ENCODE peak calls at places on chromosomes 5 and 9, in eight cellular contexts. One of them, this sample, is unnamed.

GRCh38 chr5:150263801-150264621 is 25.6 kb downstream of the CAMK2A start:
- DNase-seq in prostate gland: peak; percentile 71
- DNase-seq in thoracic aorta: no peak
- DNase-seq in PC-9: peak; percentile 87
- DNase-seq in thyroid gland: peak; percentile 18
- DNase-seq in foreskin keratinocyte: peak; percentile 97
- DNase-seq in HCT116: peak; percentile 70
- DNase-seq in right atrium auricular region: no peak
- DNase-seq in this sample: peak; percentile 69

GRCh38 chr5:58122157-58122556 is 337.7 kb downstream of the PLK2 start:
- DNase-seq in HCT116: no peak
- DNase-seq in thoracic aorta: no peak
- DNase-seq in right atrium auricular region: no peak
- DNase-seq in PC-9: no peak
- DNase-seq in thyroid gland: no peak
- DNase-seq in prostate gland: no peak
- DNase-seq in foreskin keratinocyte: no peak
- DNase-seq in this sample: no peak

GRCh38 chr9:93210324-93210973 is 26.5 kb downstream of the WNK2 start:
- DNase-seq in thoracic aorta: no peak
- DNase-seq in foreskin keratinocyte: no peak
- DNase-seq in right atrium auricular region: no peak
- DNase-seq in HCT116: no peak
- DNase-seq in prostate gland: no peak
- DNase-seq in PC-9: no peak
- DNase-seq in thyroid gland: no peak
- DNase-seq in this sample: peak; percentile 13

GRCh38 chr9:134525070-134525815 is 116.4 kb upstream of the COL5A1 start:
- DNase-seq in prostate gland: no peak
- DNase-seq in PC-9: no peak
- DNase-seq in right atrium auricular region: no peak
- DNase-seq in HCT116: no peak
- DNase-seq in thyroid gland: no peak
- DNase-seq in foreskin keratinocyte: no peak
- DNase-seq in thoracic aorta: no peak
- DNase-seq in this sample: no peak

GRCh38 chr5:33313150-33313549 is 127.6 kb upstream of the TARS1 start:
- DNase-seq in PC-9: peak; percentile 73
- DNase-seq in thoracic aorta: no peak
- DNase-seq in prostate gland: peak; percentile 13
- DNase-seq in right atrium auricular region: no peak
- DNase-seq in thyroid gland: no peak
- DNase-seq in foreskin keratinocyte: peak; percentile 99
- DNase-seq in HCT116: peak; percentile 58
- DNase-seq in this sample: no peak

GRCh38 chr9:116646661-116647514 is 40.2 kb upstream of the TRIM32 start:
- DNase-seq in foreskin keratinocyte: no peak
- DNase-seq in PC-9: peak; percentile 7
- DNase-seq in right atrium auricular region: no peak
- DNase-seq in thoracic aorta: no peak
- DNase-seq in prostate gland: no peak
- DNase-seq in HCT116: peak; percentile 24
- DNase-seq in thyroid gland: no peak
- DNase-seq in this sample: no peak

GRCh38 chr9:16344343-16344742 is 526.1 kb downstream of the BNC2 start:
- DNase-seq in HCT116: no peak
- DNase-seq in right atrium auricular region: no peak
- DNase-seq in thyroid gland: no peak
- DNase-seq in thoracic aorta: no peak
- DNase-seq in foreskin keratinocyte: peak; percentile 44
- DNase-seq in PC-9: no peak
- DNase-seq in prostate gland: no peak
- DNase-seq in this sample: no peak

GRCh38 chr5:132238169-132238744 is 10.6 kb upstream of the P4HA2 start:
- DNase-seq in HCT116: no peak
- DNase-seq in right atrium auricular region: peak; percentile 84
- DNase-seq in PC-9: peak; percentile 71
- DNase-seq in prostate gland: peak; percentile 67
- DNase-seq in foreskin keratinocyte: no peak
- DNase-seq in thyroid gland: peak; percentile 73
- DNase-seq in thoracic aorta: no peak
- DNase-seq in this sample: peak; percentile 83

DNA sequence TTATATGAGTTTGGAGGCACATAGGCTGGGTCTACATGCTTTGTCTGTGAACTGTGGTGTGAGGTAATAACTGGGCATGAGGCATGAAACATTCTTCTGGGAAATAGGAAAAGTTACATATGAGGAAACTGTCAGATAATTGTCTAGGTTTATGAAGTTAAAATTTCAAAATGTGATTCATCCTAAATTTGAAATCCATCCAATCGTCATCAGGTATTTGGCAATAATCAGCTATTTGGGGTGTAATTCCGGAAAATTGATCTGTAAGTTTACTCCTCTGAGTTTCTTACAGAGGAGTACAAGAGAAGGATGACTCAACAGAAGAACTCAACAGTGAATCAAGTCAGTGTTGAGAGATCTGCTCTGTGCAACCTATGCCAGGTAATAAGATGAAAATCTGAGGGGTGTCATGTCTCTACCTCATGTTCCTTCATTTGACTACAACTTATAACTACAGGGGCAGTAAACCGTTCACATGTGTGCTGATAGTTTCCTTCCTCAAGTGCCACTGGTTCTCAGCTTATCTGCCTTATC is 1171.6 kb upstream of the CDH18 start:
- DNase-seq in right atrium auricular region: no peak
- DNase-seq in PC-9: no peak
- DNase-seq in prostate gland: no peak
- DNase-seq in thoracic aorta: no peak
- DNase-seq in HCT116: no peak
- DNase-seq in thyroid gland: no peak
- DNase-seq in foreskin keratinocyte: peak; percentile 8
- DNase-seq in this sample: no peak
- TF ChIP-seq CTCF in right atrium auricular region: no peak
- TF ChIP-seq CTCF in PC-9: no peak
- TF ChIP-seq CTCF in prostate gland: no peak
- TF ChIP-seq CTCF in thoracic aorta: no peak
- TF ChIP-seq CTCF in HCT116: no peak
- TF ChIP-seq CTCF in thyroid gland: no peak
- TF ChIP-seq CTCF in foreskin keratinocyte: no peak
- TF ChIP-seq CTCF in this sample: no peak

DNA sequence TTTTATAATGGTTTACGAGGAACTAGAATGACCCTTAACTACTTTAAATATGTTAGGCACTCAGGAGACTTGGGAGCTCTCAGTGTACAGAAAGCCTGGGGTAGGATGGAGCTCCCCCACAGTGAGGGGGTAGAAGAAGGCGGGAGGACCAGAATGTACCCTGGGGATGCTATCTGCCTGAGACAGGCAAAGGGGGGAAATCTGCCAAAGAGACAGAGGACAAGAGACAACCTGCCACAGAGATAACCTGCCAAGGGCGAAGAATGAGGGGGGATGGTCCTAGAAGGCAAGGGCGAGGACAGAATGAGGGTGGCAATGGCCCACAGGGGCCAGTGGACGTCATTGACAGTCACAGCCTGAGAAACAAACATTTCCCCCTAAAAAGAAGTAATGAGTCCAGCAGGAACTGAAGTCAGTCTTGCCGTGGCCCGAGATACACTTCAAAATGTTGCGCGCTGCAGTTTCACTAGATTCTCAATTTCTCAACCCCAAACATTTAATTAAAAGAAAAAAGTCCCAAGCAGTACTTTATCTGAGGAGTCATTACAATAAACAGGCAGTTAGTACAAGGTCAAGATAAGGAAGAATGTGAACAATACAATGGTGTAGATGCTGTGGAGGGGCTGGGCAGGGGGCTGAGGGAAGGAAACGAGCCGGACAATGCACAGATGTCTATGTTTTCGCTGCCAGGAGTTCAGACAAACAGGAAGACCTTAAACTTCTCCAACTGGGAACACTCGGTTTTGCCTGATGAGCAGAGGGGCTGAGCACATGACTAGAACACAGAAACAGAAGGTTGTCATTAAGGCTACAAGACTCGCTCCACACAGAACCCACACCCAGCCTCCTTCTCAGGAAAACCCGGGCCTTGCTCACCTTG is 125.0 kb downstream of the LHFPL2 start:
- DNase-seq in thyroid gland: no peak
- DNase-seq in HCT116: no peak
- DNase-seq in right atrium auricular region: no peak
- DNase-seq in PC-9: no peak
- DNase-seq in thoracic aorta: no peak
- DNase-seq in prostate gland: no peak
- DNase-seq in foreskin keratinocyte: no peak
- DNase-seq in this sample: no peak
- H3K27ac ChIP-seq in thyroid gland: no peak overlapping the region
- H3K27ac ChIP-seq in HCT116: no peak overlapping the region
- H3K27ac ChIP-seq in right atrium auricular region: peak overlapping the region; percentile 44
- H3K27ac ChIP-seq in PC-9: no peak overlapping the region
- H3K27ac ChIP-seq in thoracic aorta: peak overlapping the region; percentile 54
- H3K27ac ChIP-seq in prostate gland: peak overlapping the region; percentile 24
- H3K27ac ChIP-seq in foreskin keratinocyte: no peak overlapping the region
- H3K27ac ChIP-seq in this sample: no peak overlapping the region

GRCh38 chr5:152171888-152172287 is 233.2 kb downstream of the NMUR2 start:
- DNase-seq in HCT116: no peak
- DNase-seq in right atrium auricular region: no peak
- DNase-seq in PC-9: no peak
- DNase-seq in thyroid gland: no peak
- DNase-seq in thoracic aorta: no peak
- DNase-seq in foreskin keratinocyte: no peak
- DNase-seq in prostate gland: no peak
- DNase-seq in this sample: no peak

GRCh38 chr5:152178350-152178699 is 226.8 kb downstream of the NMUR2 start:
- DNase-seq in thyroid gland: no peak
- DNase-seq in thoracic aorta: no peak
- DNase-seq in PC-9: no peak
- DNase-seq in right atrium auricular region: no peak
- DNase-seq in foreskin keratinocyte: no peak
- DNase-seq in HCT116: no peak
- DNase-seq in prostate gland: no peak
- DNase-seq in this sample: no peak

GRCh38 chr5:152181461-152181860 is 223.6 kb downstream of the NMUR2 start:
- DNase-seq in thoracic aorta: no peak
- DNase-seq in prostate gland: no peak
- DNase-seq in foreskin keratinocyte: no peak
- DNase-seq in HCT116: no peak
- DNase-seq in thyroid gland: no peak
- DNase-seq in right atrium auricular region: no peak
- DNase-seq in PC-9: no peak
- DNase-seq in this sample: no peak

DNA sequence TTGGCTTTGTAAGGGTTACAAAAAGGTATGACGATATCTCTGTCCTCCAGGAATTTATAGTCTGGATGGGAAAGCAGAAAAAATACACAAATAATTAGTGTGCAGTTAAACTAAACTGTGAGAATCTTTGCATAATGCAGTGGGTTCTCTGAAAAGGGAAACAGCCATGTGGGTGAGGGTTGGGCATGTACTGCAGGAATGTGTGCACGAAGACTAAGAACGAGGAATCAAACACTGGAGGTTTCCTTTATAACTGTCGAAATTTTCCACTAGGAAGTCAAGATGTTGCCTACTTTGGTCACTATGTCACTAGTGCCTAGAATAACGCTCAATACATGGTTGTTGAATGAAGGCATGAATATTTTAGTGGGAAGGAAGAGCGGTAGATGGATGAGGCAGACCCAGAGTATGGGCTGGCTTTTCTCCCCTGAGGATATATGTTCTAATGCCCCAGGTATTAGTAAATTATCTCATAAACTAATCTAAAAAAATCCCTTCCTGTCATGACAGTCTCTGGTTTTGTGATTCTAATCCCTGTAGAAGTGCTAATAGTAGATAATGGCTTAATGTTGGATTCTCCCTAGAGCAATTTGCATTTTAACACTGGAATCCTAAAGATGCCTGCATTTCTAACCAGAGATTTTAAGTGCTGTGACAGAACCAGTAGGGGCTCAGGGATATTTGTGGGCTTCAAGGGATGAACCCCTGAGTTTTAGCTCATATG is 227.3 kb downstream of the NMUR2 start:
- DNase-seq in HCT116: no peak
- DNase-seq in PC-9: no peak
- DNase-seq in right atrium auricular region: no peak
- DNase-seq in thyroid gland: no peak
- DNase-seq in prostate gland: no peak
- DNase-seq in thoracic aorta: no peak
- DNase-seq in foreskin keratinocyte: no peak
- DNase-seq in this sample: no peak
- TF ChIP-seq CTCF in HCT116: no peak
- TF ChIP-seq CTCF in PC-9: no peak
- TF ChIP-seq CTCF in right atrium auricular region: no peak
- TF ChIP-seq CTCF in thyroid gland: no peak
- TF ChIP-seq CTCF in prostate gland: no peak
- TF ChIP-seq CTCF in thoracic aorta: no peak
- TF ChIP-seq CTCF in foreskin keratinocyte: no peak
- TF ChIP-seq CTCF in this sample: no peak

GRCh38 chr5:45779874-45780671 is 83.9 kb upstream of the HCN1 start:
- DNase-seq in thoracic aorta: no peak
- DNase-seq in prostate gland: no peak
- DNase-seq in PC-9: no peak
- DNase-seq in thyroid gland: no peak
- DNase-seq in foreskin keratinocyte: no peak
- DNase-seq in right atrium auricular region: no peak
- DNase-seq in HCT116: no peak
- DNase-seq in this sample: peak; percentile 19

GRCh38 chr5:45772402-45772801 is 76.2 kb upstream of the HCN1 start:
- DNase-seq in PC-9: no peak
- DNase-seq in foreskin keratinocyte: no peak
- DNase-seq in thoracic aorta: no peak
- DNase-seq in prostate gland: no peak
- DNase-seq in HCT116: no peak
- DNase-seq in right atrium auricular region: no peak
- DNase-seq in thyroid gland: no peak
- DNase-seq in this sample: no peak

DNA sequence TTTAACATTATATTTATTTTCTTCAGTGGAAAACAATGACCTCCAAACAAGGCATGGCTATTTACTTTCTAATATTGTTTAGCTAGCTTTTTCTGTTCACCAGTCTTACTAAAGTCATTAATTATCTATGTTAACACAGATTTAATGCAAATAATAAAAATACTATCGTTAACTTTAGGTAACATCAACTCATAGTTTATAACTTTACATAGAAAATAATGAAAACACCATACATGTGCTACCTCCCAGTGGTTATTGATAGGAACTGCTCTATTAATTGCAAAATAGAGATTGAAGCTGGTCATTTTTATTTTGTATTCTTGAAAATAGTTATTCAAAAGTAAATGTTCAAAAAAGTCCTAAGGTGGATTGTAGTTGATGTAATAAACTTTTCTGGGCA is 78.3 kb upstream of the HCN1 start:
- DNase-seq in right atrium auricular region: no peak
- DNase-seq in thyroid gland: no peak
- DNase-seq in PC-9: no peak
- DNase-seq in prostate gland: no peak
- DNase-seq in foreskin keratinocyte: no peak
- DNase-seq in HCT116: no peak
- DNase-seq in thoracic aorta: no peak
- DNase-seq in this sample: no peak
- H3K27ac ChIP-seq in right atrium auricular region: no peak overlapping the region
- H3K27ac ChIP-seq in thyroid gland: no peak overlapping the region
- H3K27ac ChIP-seq in PC-9: no peak overlapping the region
- H3K27ac ChIP-seq in prostate gland: no peak overlapping the region
- H3K27ac ChIP-seq in foreskin keratinocyte: no peak overlapping the region
- H3K27ac ChIP-seq in HCT116: no peak overlapping the region
- H3K27ac ChIP-seq in thoracic aorta: no peak overlapping the region
- H3K27ac ChIP-seq in this sample: no peak overlapping the region

This sample was measured in body of pancreas.